ENCODE peak calls at places on chromosomes 13 and 19, in four cellular contexts. G, P, Z and N are unnamed samples.

GRCh38 chr13:25171517-25172302 is at the start of gene AMER2:
- DNase-seq in G (no peak), P (no peak), Z (no peak), N (peak)

GRCh38 chr13:34779171-34779570 is 162.9 kb upstream of the NBEA start:
- DNase-seq in G (no peak), Z (no peak), P (no peak), N (no peak)

GRCh38 chr19:28934626-28935025 is 278.3 kb downstream of the UQCRFS1 start:
- DNase-seq in Z (no peak), G (no peak), P (no peak), N (no peak)

GRCh38 chr13:26584713-26585112 is 27.2 kb downstream of the WASF3 start:
- DNase-seq in Z (no peak), G (no peak), P (no peak), N (no peak)

GRCh38 chr19:1073063-1073955 is 6.3 kb downstream of the ARHGAP45 start:
- DNase-seq in Z (no peak), P (no peak), G (peak), N (no peak)

GRCh38 chr19:41424335-41425173 is 2.6 kb downstream of the B3GNT8 start:
- DNase-seq in Z (no peak), G (no peak), P (no peak), N (no peak)

GRCh38 chr19:45115809-45116615 is 23.0 kb downstream of the PPP1R37 start:
- DNase-seq in P (no peak), G (no peak), Z (no peak), N (no peak)

GRCh38 chr13:58300974-58301681 is 669.6 kb downstream of the PCDH17 start:
- DNase-seq in G (no peak), P (no peak), Z (no peak), N (no peak)

GRCh38 chr13:95251641-95252040 is 49.6 kb downstream of the ABCC4 start:
- DNase-seq in Z (no peak), P (no peak), G (no peak), N (no peak)

GRCh38 chr19:46704379-46705076 is 12.4 kb downstream of the PRKD2 start:
- DNase-seq in Z (peak), P (no peak), G (peak), N (peak)

GRCh38 chr13:77477299-77477848 is 58.1 kb upstream of the SCEL start:
- DNase-seq in P (no peak), Z (no peak), G (no peak), N (no peak)

GRCh38 chr19:1825909-1826556 is 14.0 kb upstream of the ATP8B3 start:
- DNase-seq in Z (peak), G (peak), P (no peak), N (peak)

GRCh38 chr19:17054746-17055145 is 20.5 kb downstream of the HAUS8 start:
- DNase-seq in P (no peak), G (no peak), Z (no peak), N (no peak)

GRCh38 chr19:28956421-28956820 is 256.5 kb downstream of the UQCRFS1 start:
- DNase-seq in Z (no peak), G (no peak), P (no peak), N (no peak)

GRCh38 chr19:19062454-19063182 is 1.2 kb upstream of the SLC25A42 start:
- DNase-seq in G (no peak), Z (peak), P (no peak), N (no peak)

GRCh38 chr19:47110521-47111080 is 3.0 kb downstream of the ZC3H4 start:
- DNase-seq in P (no peak), G (peak), Z (no peak), N (peak)

GRCh38 chr19:6048808-6049405 is 61.4 kb downstream of the RFX2 start:
- DNase-seq in P (peak), Z (peak), G (peak), N (peak)

GRCh38 chr19:2253106-2254051 is 2.8 kb downstream of the JSRP1 start:
- DNase-seq in P (no peak), Z (peak), G (no peak), N (no peak)

GRCh38 chr13:110233181-110233641 is 73.7 kb downstream of the COL4A1 start:
- DNase-seq in G (no peak), Z (no peak), P (no peak), N (no peak)

GRCh38 chr13:41284512-41285288 is 21.3 kb upstream of the MTRF1 start:
- DNase-seq in Z (peak), P (no peak), G (no peak), N (no peak)

GRCh38 chr13:67229438-67230242 is 496 bp downstream of the PCDH9 start:
- DNase-seq in Z (no peak), G (no peak), P (no peak), N (peak)

GRCh38 chr19:55276720-55277430 is 3.0 kb downstream of the HSPBP1 start:
- DNase-seq in P (no peak), Z (no peak), G (no peak), N (no peak)

GRCh38 chr19:14160017-14160703 is 23.8 kb upstream of the ASF1B start:
- DNase-seq in Z (no peak), G (no peak), P (no peak), N (no peak)

GRCh38 chr13:109610517-109610916 is 175.9 kb downstream of the IRS2 start:
- DNase-seq in G (peak), P (no peak), Z (no peak), N (peak)

GRCh38 chr13:40664100-40665060 is 2.1 kb downstream of the FOXO1 start:
- DNase-seq in Z (peak), G (peak), P (no peak), N (peak)

GRCh38 chr19:46898731-46899130 is 37.9 kb downstream of the ARHGAP35 start:
- DNase-seq in G (no peak), Z (no peak), P (no peak), N (no peak)

GRCh38 chr13:77300176-77301141 is 26.4 kb downstream of the MYCBP2 start:
- DNase-seq in G (no peak), Z (no peak), P (no peak), N (no peak)

GRCh38 chr13:94596575-94596971 is 621 bp upstream of the TGDS start:
- DNase-seq in P (no peak), G (no peak), Z (no peak), N (no peak)

GRCh38 chr13:49540552-49540951 is 44.8 kb downstream of the PHF11 start:
- DNase-seq in G (no peak), Z (no peak), P (peak), N (no peak)

GRCh38 chr13:80341098-80341701 is at the start of gene SPRY2:
- DNase-seq in Z (peak), P (no peak), G (peak), N (peak)

GRCh38 chr19:45186509-45187334 is 8.1 kb downstream of the BLOC1S3 start:
- DNase-seq in P (no peak), G (peak), Z (peak), N (no peak)

GRCh38 chr19:15919243-15919642 is 15.1 kb downstream of the CYP4F11 start:
- DNase-seq in G (no peak), P (no peak), Z (no peak), N (no peak)

GRCh38 chr19:15913830-15914229 is 16.0 kb upstream of the CYP4F2 start:
- DNase-seq in P (no peak), G (no peak), Z (no peak), N (no peak)

GRCh38 chr19:15913384-15913783 is 15.5 kb upstream of the CYP4F2 start:
- DNase-seq in G (no peak), P (no peak), Z (no peak), N (peak)

GRCh38 chr19:15911599-15912237 is 13.8 kb upstream of the CYP4F2 start:
- DNase-seq in P (no peak), Z (no peak), G (no peak), N (peak)

DNA sequence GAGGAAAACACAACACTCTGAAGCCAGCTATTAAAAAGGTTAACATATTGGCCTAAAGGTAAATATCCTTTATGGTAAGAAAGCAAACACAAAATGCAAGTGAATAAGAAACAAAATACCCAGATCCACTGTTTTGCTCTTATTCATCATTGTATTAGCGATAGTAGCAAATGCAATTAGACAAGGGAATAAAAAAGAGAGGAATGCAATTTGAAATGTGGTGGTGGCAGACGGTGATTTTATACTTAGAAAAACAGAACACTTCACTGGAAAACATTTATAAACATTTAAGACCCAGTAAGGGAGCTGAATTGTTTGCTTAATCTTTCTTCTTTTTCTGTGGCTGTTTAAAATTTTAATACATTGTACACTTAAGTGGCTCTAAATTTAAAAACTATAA is 17.2 kb upstream of the CYP4F2 start:
- DNase-seq in G (no peak), P (no peak), Z (no peak), N (no peak)
- TF ChIP-seq FOXK2 in G (no peak), P (no peak), Z (no peak), N (no peak)

GRCh38 chr13:20430296-20430695 is 95.4 kb downstream of the CRYL1 start:
- DNase-seq in G (no peak), P (no peak), Z (no peak), N (no peak)
- TF ChIP-seq BHLHE40 in G (no peak), P (no peak), Z (no peak), N (no peak)

DNA sequence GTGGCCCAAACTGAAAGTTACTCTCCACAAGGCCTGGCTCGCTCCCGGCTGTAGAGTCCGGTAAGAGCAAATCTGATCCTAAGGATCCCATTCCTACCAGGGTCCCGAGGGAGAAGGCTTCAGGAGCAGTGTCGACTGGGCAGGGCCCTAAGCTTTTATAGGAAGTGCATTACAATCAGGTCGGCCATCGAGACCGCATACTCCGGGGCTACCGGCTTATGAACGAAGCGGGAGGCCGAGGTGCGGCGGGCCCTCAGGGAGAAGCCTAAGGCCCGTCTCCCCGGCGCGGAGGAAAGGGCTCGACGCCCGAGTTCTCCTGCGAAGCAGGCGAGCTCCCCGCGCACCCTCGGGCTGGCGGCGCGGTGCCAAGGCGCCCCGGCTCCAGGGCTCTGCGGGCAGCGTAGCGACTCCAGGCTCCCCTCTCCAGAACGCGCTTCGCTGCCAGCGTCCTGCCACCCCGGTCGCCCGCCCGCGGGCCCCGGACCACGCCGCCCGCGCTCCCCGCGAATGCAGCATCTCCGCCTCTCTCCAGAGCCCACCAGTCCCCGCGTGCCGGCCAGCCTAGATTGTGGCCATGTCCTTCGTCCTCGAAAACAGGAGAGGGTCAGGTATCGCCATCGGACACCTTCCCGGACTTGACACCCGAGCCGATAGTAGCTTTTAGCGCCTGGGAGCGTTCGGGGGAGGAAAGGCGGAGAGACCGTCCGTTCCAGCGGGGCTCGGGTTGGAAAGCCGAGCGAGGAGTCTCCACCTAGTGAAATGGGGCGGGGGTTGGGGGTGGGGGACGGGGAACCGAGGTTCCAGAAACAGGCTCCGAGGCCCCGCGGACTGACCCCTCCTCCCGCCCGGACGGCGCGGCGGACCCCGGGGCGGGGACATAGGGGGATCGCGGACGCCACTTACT is 1.3 kb downstream of the EFNB2 start:
- DNase-seq in G (no peak), Z (no peak), P (no peak), N (no peak)
- TF ChIP-seq FOXK2 in G (no peak), Z (no peak), P (no peak), N (no peak)

GRCh38 chr19:10111405-10111811 is at the start of gene P2RY11:
- DNase-seq in Z (no peak), G (peak), P (peak), N (no peak)
- TF ChIP-seq BHLHE40 in Z (no peak), G (no peak), P (peak), N (no peak)

DNA sequence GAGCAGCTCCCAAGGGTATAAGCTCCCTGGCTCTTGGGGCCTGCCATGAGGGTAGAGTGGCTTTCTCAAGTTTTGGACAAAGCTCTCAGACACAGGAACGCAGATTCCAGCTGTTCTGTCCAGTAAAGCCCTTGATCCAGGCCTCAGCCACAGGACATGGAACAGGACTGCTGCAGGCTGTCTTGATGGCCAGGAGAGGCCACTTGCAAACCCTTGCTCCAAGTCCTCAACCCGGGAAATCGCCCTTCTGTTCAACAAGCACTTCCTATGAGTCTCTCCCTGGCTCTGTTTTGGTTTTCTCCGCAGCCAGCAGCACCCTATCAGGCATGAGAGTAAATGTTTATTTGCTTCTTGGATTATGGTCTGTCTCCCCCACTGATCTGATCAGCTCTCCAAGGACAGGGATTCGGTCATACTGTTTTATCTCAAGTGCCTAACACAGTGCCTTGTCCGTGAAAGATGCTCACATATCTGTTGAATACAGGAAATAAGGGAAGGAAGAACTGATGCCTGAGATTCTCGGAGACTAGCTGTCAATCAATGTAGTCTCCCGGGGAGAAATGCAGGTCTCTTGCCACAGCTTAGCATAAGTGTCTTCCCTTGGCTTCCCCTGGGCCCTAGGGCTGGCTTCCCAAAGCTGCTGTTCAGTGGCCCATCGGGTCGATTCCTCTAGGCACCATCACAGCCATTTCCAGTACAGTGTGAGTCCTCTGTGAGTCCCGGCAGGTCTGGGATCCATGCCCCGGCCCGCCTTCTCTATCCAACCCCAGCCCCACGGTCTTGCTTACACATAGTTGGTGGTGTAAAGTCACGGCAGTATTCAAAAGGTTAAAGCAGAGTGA is 90.8 kb downstream of the TSHZ3 start:
- DNase-seq in P (no peak), Z (no peak), G (no peak), N (no peak)
- TF ChIP-seq FOXK2 in P (no peak), Z (no peak), G (no peak), N (no peak)

DNA sequence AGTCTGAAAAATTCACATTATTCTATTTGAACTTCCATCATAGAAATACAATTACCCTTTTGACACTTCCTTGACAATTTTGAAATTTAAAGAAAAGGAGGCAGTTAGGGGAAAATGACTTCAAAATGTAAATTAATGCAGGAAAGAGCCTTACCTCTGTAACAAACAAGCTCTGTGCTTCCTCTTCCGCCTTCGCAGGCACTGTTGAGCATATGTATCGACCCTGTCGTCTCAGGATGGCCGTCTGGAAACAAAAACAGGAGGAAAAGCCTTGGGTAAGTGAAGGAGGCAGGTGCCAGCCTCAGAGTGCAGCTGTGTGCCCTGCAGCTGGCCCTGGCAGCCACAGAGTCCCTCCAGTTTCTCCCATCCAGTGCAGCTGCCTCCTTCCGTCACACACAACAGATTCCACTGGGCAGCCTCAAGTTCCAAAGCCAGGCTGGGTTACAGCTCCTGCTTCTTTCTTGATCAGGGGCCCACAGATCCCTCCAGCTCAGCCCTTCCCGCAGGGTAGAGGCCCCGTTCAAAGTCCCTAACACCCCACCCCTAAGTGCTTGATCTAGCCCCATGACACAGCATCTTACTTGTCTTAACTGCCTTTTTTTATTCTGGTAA is 47.7 kb downstream of the DOCK9 start:
- DNase-seq in P (no peak), G (no peak), Z (no peak), N (no peak)
- TF ChIP-seq BHLHE40 in P (no peak), G (no peak), Z (no peak), N (no peak)

GRCh38 chr13:64369121-64369520 is 2861.0 kb downstream of the PCDH9 start:
- DNase-seq in P (no peak), G (no peak), Z (no peak), N (no peak)

GRCh38 chr13:64371045-64371444 is 2859.1 kb downstream of the PCDH9 start:
- DNase-seq in G (no peak), Z (no peak), P (no peak), N (no peak)

DNA sequence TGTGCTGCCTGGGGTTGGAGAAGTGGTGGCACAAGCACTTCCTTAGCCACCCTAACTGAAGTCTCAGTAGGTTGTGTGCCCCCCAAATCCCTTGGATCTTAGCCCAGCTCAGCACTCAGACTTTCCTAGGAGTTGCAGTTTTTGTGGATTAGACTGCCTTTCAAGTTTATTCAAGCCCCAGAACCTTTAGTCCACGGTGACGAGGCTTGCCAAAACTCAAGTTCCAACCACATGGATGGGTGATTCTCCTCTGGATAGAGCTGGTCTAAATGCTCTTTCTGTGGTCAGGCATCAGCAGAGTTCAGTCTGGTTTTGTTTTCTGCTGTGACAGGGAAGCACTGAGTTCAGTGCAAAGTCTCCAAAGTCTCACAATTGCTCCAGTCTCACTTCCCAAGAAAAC is 2858.7 kb downstream of the PCDH9 start:
- DNase-seq in G (no peak), P (no peak), Z (no peak), N (no peak)
- TF ChIP-seq FOXK2 in G (no peak), P (no peak), Z (no peak), N (no peak)

GRCh38 chr13:106083620-106084350 is 451.7 kb downstream of the EFNB2 start:
- DNase-seq in G (no peak), P (no peak), Z (peak), N (no peak)

GRCh38 chr13:106088094-106088493 is 447.4 kb downstream of the EFNB2 start:
- DNase-seq in G (no peak), Z (no peak), P (no peak), N (no peak)

GRCh38 chr13:106089251-106089940 is 446.1 kb downstream of the EFNB2 start:
- DNase-seq in P (no peak), G (no peak), Z (no peak), N (no peak)

GRCh38 chr13:106087201-106087600 is 448.3 kb downstream of the EFNB2 start:
- DNase-seq in G (no peak), P (no peak), Z (no peak), N (no peak)
- TF ChIP-seq BHLHE40 in G (no peak), P (no peak), Z (no peak), N (no peak)